ENCODE peak calls at places on chromosomes 6 and 20, in seven cellular contexts. F is GM10248, A is BE2C, R is GM13977, K is Caco-2, Y is progenitor cell of endocrine pancreas, L is Panc1. G is an unnamed sample.

GRCh38 chr6:123467437-123467836 is 169.3 kb downstream of the TRDN start:
- DNase-seq in A (no peak), Y (no peak), R (no peak), F (no peak), L (no peak), K (no peak), G (no peak)

GRCh38 chr20:22791877-22792525 is 207.6 kb upstream of the FOXA2 start:
- DNase-seq in F (no peak), K (no peak), A (no peak), Y (no peak), L (no peak), R (no peak), G (no peak)

GRCh38 chr6:33800248-33800647 is 3.6 kb downstream of the MLN start:
- DNase-seq in F (no peak), A (no peak), K (no peak), R (no peak), Y (no peak), L (no peak), G (no peak)

GRCh38 chr6:164928366-164929154 is 380.8 kb downstream of the C6orf118 start:
- DNase-seq in L (no peak), K (no peak), R (no peak), Y (no peak), A (no peak), F (no peak), G (no peak)

GRCh38 chr20:43938932-43939761 is 24.5 kb downstream of the TOX2 start:
- DNase-seq in K (no peak), L (peak; percentile 81), F (no peak), Y (no peak), R (no peak), A (no peak), G (no peak)

GRCh38 chr20:51800769-51801219 is 1.5 kb downstream of the SALL4 start:
- DNase-seq in A (peak; percentile 12), F (no peak), L (no peak), Y (peak; percentile 13), R (peak; percentile 39), K (peak; percentile 78), G (peak; percentile 46)

GRCh38 chr6:91704531-91704930 is 1117.7 kb upstream of the MAP3K7 start:
- DNase-seq in Y (no peak), L (no peak), F (no peak), A (no peak), K (no peak), R (no peak), G (no peak)

GRCh38 chr20:38202982-38203293 is 37.9 kb upstream of the TGM2 start:
- DNase-seq in A (no peak), K (no peak), R (no peak), F (no peak), Y (no peak), L (no peak), G (no peak)

GRCh38 chr6:136317023-136317649 is 27.5 kb upstream of the BCLAF1 start:
- DNase-seq in L (peak; percentile 55), Y (peak; percentile 32), A (peak; percentile 62), F (peak; percentile 59), K (peak; percentile 52), R (peak; percentile 45), G (peak; percentile 47)

GRCh38 chr6:1789092-1789491 is 179.4 kb downstream of the FOXC1 start:
- DNase-seq in F (no peak), Y (no peak), K (no peak), R (no peak), L (no peak), A (no peak), G (no peak)

GRCh38 chr20:58310291-58310782 is 822 bp downstream of the RAB22A start:
- DNase-seq in K (no peak), F (no peak), L (peak; percentile 8), A (no peak), Y (no peak), R (peak; percentile 31), G (no peak)

GRCh38 chr6:37622639-37623038 is 75.0 kb downstream of the MDGA1 start:
- DNase-seq in L (no peak), Y (no peak), F (no peak), A (no peak), R (peak; percentile 60), K (no peak), G (no peak)

GRCh38 chr20:52869698-52870288 is 102.4 kb upstream of the TSHZ2 start:
- DNase-seq in A (no peak), L (no peak), F (no peak), K (no peak), R (no peak), Y (no peak), G (no peak)

GRCh38 chr20:58623579-58624473 is 27.3 kb upstream of the STX16 start:
- DNase-seq in K (peak; percentile 74), Y (no peak), F (no peak), A (peak; percentile 88), L (peak; percentile 62), R (no peak), G (no peak)

DNA sequence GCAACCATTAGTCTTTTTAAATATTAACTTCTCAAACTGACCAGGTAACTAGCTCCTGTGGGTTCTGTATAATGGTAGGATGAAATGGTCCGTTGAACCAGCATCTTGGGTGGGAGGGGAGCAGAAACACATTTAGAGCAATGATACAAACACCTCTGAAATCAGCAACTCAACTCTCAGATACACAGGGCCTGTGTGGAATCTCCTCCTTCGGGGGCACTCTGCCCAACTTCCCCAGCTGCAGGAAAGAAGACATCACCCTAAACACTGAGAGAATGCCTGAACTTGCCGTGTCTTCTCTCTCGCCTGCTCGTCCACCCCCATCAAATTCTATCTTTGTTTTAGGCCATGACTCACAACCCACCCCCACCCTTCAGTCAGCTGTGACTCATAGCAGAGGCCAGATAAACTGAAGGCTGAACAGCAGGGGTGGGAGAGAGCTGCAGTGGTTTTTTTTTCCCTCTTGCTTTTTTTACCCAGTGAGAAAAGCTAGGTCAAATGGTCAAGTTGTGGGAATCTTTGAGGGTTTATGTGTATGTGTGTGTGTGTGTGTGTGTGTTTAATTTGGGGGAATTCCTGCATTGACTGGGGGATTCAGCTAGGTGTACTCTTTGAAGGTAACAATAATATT is 593.4 kb upstream of the JAG1 start:
- DNase-seq in K (peak; percentile 80), R (peak; percentile 64), A (peak; percentile 25), Y (no peak), L (peak; percentile 81), F (peak; percentile 68), G (no peak)
- TF ChIP-seq CTCF in K (no peak), R (no peak), A (no peak), Y (no peak), L (no peak), F (no peak), G (no peak)

GRCh38 chr6:156942266-156942665 is 165.1 kb downstream of the ARID1B start:
- DNase-seq in Y (no peak), K (no peak), R (no peak), L (no peak), A (no peak), F (no peak), G (no peak)
- TF ChIP-seq CTCF in Y (no peak), K (no peak), R (peak; percentile 21), L (peak; percentile 39), A (peak; percentile 6), F (peak; percentile 23), G (no peak)

GRCh38 chr20:16404171-16404570 is 169.1 kb downstream of the KIF16B start:
- DNase-seq in K (no peak), F (no peak), A (no peak), L (no peak), Y (no peak), R (no peak), G (no peak)
- TF ChIP-seq CTCF in K (no peak), F (no peak), A (peak; percentile 18), L (no peak), Y (no peak), R (no peak), G (no peak)

GRCh38 chr20:45229264-45230056 is 8.3 kb downstream of the SEMG2 start:
- DNase-seq in L (no peak), K (peak; percentile 68), Y (no peak), R (no peak), A (peak; percentile 68), F (peak; percentile 26), G (no peak)
- TF ChIP-seq CTCF in L (peak; percentile 84), K (peak; percentile 83), Y (peak; percentile 53), R (peak; percentile 54), A (peak; percentile 74), F (peak; percentile 27), G (no peak)

GRCh38 chr6:75243333-75244062 is at the start of gene COX7A2:
- DNase-seq in K (peak; percentile 92), F (peak; percentile 84), Y (peak; percentile 53), A (peak; percentile 87), L (peak; percentile 92), R (peak; percentile 79), G (peak; percentile 81)
- TF ChIP-seq CTCF in K (no peak), F (no peak), Y (no peak), A (no peak), L (no peak), R (no peak), G (no peak)

DNA sequence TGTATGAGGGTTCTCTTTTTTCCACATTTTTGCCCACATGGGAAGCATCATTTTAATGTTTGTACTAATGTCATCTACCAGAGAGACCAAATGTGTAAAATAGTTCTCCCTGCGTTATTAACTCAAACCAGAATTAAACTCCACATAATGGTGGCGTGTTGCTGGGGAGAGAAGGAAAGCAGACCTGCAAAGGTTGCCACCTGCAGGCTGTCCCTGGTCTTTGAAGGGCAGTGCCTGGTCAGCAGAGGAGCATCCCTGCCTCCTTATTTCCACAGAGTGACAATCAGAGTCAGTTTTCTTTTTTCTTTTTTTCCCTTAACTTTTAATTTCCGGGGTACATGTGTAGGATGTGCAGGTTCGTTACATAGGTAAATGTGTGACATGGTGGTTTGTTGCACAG is 214.5 kb downstream of the TBX18 start:
- DNase-seq in R (no peak), L (no peak), A (no peak), Y (no peak), F (no peak), K (no peak), G (no peak)
- TF ChIP-seq CTCF in R (no peak), L (peak; percentile 10), A (peak; percentile 13), Y (peak; percentile 12), F (no peak), K (no peak), G (peak; percentile 13)

GRCh38 chr6:89369009-89369408 is 16.5 kb upstream of the UBE2J1 start:
- DNase-seq in R (no peak), K (peak; percentile 40), F (no peak), Y (no peak), L (no peak), A (no peak), G (peak; percentile 28)
- TF ChIP-seq CTCF in R (peak; percentile 26), K (peak; percentile 69), F (peak; percentile 25), Y (peak; percentile 55), L (peak; percentile 23), A (peak; percentile 26), G (peak; percentile 40)

GRCh38 chr6:15953152-15953880 is 175.6 kb upstream of the MYLIP start:
- DNase-seq in F (no peak), R (no peak), L (no peak), Y (no peak), A (peak; percentile 26), K (no peak), G (no peak)

GRCh38 chr6:15950962-15951569 is 177.8 kb upstream of the MYLIP start:
- DNase-seq in A (no peak), F (no peak), R (no peak), K (no peak), L (no peak), Y (no peak), G (no peak)

GRCh38 chr6:15948930-15949900 is 179.7 kb upstream of the MYLIP start:
- DNase-seq in K (peak; percentile 80), R (no peak), A (peak; percentile 17), Y (peak; percentile 26), L (no peak), F (no peak), G (peak; percentile 41)

GRCh38 chr6:15955484-15955883 is 173.4 kb upstream of the MYLIP start:
- DNase-seq in F (no peak), Y (no peak), R (no peak), L (no peak), A (no peak), K (no peak), G (no peak)

GRCh38 chr6:15952231-15953151 is 176.4 kb upstream of the MYLIP start:
- DNase-seq in K (no peak), L (no peak), R (no peak), A (peak; percentile 41), Y (no peak), F (no peak), G (no peak)
- TF ChIP-seq CTCF in K (no peak), L (no peak), R (no peak), A (no peak), Y (no peak), F (no peak), G (no peak)

G was measured in nephron progenitor cell.